ENCODE peak calls at places on chromosome 4, in five cellular contexts. D is activated CD4-positive, alpha-beta T cell treated with anti-CD3 and anti-CD28 coated beads, Interleukin-2, amount 10 ng/mL, durations not matched to agents 7 days and 5 days; K is pons; B is activated T-helper 1 cell treated with Interleukin-2 at 50 U/mL for 16 hours; R is NCI-H345. G is an unnamed sample.

GRCh38 chr4:123616970-123617392 is 220.4 kb downstream of the SPRY1 start:
- DNase-seq in B (no peak), K (peak), D (peak), R (peak), G (peak)

GRCh38 chr4:20252656-20253271 is 1.1 kb downstream of the SLIT2 start:
- DNase-seq in R (peak), B (no peak), D (no peak), K (no peak), G (no peak)

GRCh38 chr4:155745984-155746383 is 12.8 kb upstream of the GUCY1B1 start:
- DNase-seq in B (no peak), K (no peak), D (no peak), R (no peak), G (no peak)

GRCh38 chr4:34464196-34464595 is 1780.1 kb downstream of the ARAP2 start:
- DNase-seq in B (no peak), K (no peak), R (no peak), D (no peak), G (no peak)

GRCh38 chr4:151468715-151469696 is 60.0 kb downstream of the FHIP1A start:
- DNase-seq in K (no peak), B (no peak), R (no peak), D (no peak), G (no peak)

GRCh38 chr4:89411539-89411938 is 103.9 kb upstream of the GPRIN3 start:
- DNase-seq in R (no peak), K (no peak), B (no peak), D (no peak), G (peak)

GRCh38 chr4:24793219-24794005 is 2.0 kb upstream of the SOD3 start:
- DNase-seq in D (no peak), K (no peak), B (no peak), R (no peak), G (no peak)

GRCh38 chr4:158808399-158808798 is 39.6 kb downstream of the FNIP2 start:
- DNase-seq in B (no peak), K (peak), D (no peak), R (no peak), G (no peak)

GRCh38 chr4:3123201-3123671 is 48.8 kb downstream of the HTT start:
- DNase-seq in B (no peak), K (no peak), R (no peak), D (no peak), G (peak)

GRCh38 chr4:101155368-101155767 is 192.0 kb downstream of the PPP3CA start:
- DNase-seq in B (no peak), R (no peak), D (no peak), K (no peak), G (no peak)

GRCh38 chr4:169968999-169969398 is 57.2 kb downstream of the MFAP3L start:
- DNase-seq in B (no peak), R (no peak), K (no peak), D (no peak), G (no peak)

GRCh38 chr4:28373601-28374000 is 1513.0 kb downstream of the STIM2 start:
- DNase-seq in B (no peak), R (no peak), D (no peak), K (no peak), G (no peak)

GRCh38 chr4:9762823-9763475 is 18.5 kb upstream of the DRD5 start:
- DNase-seq in R (peak), K (peak), D (peak), B (no peak), G (peak)

GRCh38 chr4:65999518-65999871 is 329.2 kb upstream of the EPHA5 start:
- DNase-seq in K (no peak), B (no peak), D (no peak), R (no peak), G (peak)

GRCh38 chr4:10040049-10040892 is 19.0 kb upstream of the SLC2A9 start:
- DNase-seq in K (no peak), R (no peak), D (no peak), B (no peak), G (no peak)

GRCh38 chr4:77025643-77026321 is 50.0 kb downstream of the CCNI start:
- DNase-seq in R (no peak), B (no peak), D (peak), K (no peak), G (no peak)

GRCh38 chr4:22986881-22987280 is 294.1 kb downstream of the GBA3 start:
- DNase-seq in K (no peak), R (no peak), D (no peak), B (no peak), G (no peak)

GRCh38 chr4:170229021-170229420 is 139.3 kb upstream of the AADAT start:
- DNase-seq in K (no peak), R (no peak), D (no peak), B (no peak), G (peak)

GRCh38 chr4:1336079-1336478 is 10.9 kb upstream of the UVSSA start:
- DNase-seq in R (no peak), K (no peak), D (no peak), B (no peak), G (no peak)